ENCODE peak calls at places on chromosomes 12 and 14, in ten cellular contexts. R, H, Q, G, V, O, S, X, W and Z are unnamed samples.

GRCh38 chr12:2606186-2606910 is 188.4 kb upstream of the FKBP4 start:
- DNase-seq in R (no peak), H (no peak), Q (no peak), G (no peak), V (no peak), O (no peak), S (no peak), X (no peak), W (no peak), Z (no peak)

GRCh38 chr14:91947196-91948184 is at the start of gene FBLN5:
- DNase-seq in R (peak), H (peak), Q (peak), G (peak), V (peak), O (peak), S (peak), X (peak), W (peak), Z (peak)

GRCh38 chr14:67514650-67515385 is 18.3 kb upstream of the PLEKHH1 start:
- DNase-seq in R (peak), H (peak), Q (no peak), G (peak), V (peak), O (peak), S (peak), X (peak), W (no peak), Z (peak)

GRCh38 chr12:100346660-100347059 is 10.2 kb upstream of the SLC17A8 start:
- DNase-seq in R (no peak), H (peak), Q (no peak), G (no peak), V (peak), O (no peak), S (no peak), X (no peak), W (no peak), Z (no peak)

GRCh38 chr12:32369202-32369601 is 30.2 kb upstream of the FGD4 start:
- DNase-seq in R (no peak), H (no peak), Q (no peak), G (no peak), V (no peak), O (no peak), S (no peak), X (no peak), W (no peak), Z (no peak)

GRCh38 chr14:43687866-43688265 is 819.2 kb downstream of the FSCB start:
- DNase-seq in R (no peak), H (peak), Q (peak), G (peak), V (peak), O (no peak), S (no peak), X (no peak), W (no peak), Z (no peak)

GRCh38 chr12:12714276-12715001 is 2.7 kb upstream of the CDKN1B start:
- DNase-seq in R (no peak), H (peak), Q (no peak), G (peak), V (no peak), O (peak), S (no peak), X (no peak), W (no peak), Z (peak)

GRCh38 chr14:101817511-101818001 is 56.0 kb downstream of the PPP2R5C start:
- DNase-seq in R (no peak), H (no peak), Q (no peak), G (no peak), V (no peak), O (no peak), S (no peak), X (no peak), W (no peak), Z (no peak)

GRCh38 chr12:28759334-28759733 is 389.7 kb upstream of the FAR2 start:
- DNase-seq in R (no peak), H (peak), Q (no peak), G (peak), V (peak), O (no peak), S (no peak), X (no peak), W (no peak), Z (no peak)

GRCh38 chr12:73935817-73936216 is 601.8 kb upstream of the ATXN7L3B start:
- DNase-seq in R (no peak), H (no peak), Q (no peak), G (no peak), V (no peak), O (no peak), S (no peak), X (no peak), W (no peak), Z (no peak)

GRCh38 chr12:116196752-116197718 is 80.5 kb downstream of the MED13L start:
- DNase-seq in R (peak), H (no peak), Q (no peak), G (no peak), V (peak), O (no peak), S (no peak), X (peak), W (no peak), Z (peak)

GRCh38 chr12:93183940-93184663 is 193.6 kb upstream of the NUDT4 start:
- DNase-seq in R (no peak), H (peak), Q (no peak), G (peak), V (peak), O (no peak), S (peak), X (peak), W (no peak), Z (peak)

GRCh38 chr12:11836282-11836963 is 186.9 kb downstream of the ETV6 start:
- DNase-seq in R (no peak), H (no peak), Q (no peak), G (no peak), V (no peak), O (peak), S (no peak), X (peak), W (no peak), Z (no peak)

GRCh38 chr14:66070542-66071319 is 415.4 kb upstream of the CCDC196 start:
- DNase-seq in R (peak), H (no peak), Q (no peak), G (peak), V (peak), O (peak), S (peak), X (peak), W (no peak), Z (peak)

GRCh38 chr14:39430762-39431415 is 1.3 kb downstream of the FBXO33 start:
- DNase-seq in R (peak), H (no peak), Q (no peak), G (peak), V (no peak), O (no peak), S (no peak), X (no peak), W (no peak), Z (no peak)

GRCh38 chr12:101908395-101908794 is 31.0 kb downstream of the DRAM1 start:
- DNase-seq in R (no peak), H (no peak), Q (no peak), G (no peak), V (no peak), O (peak), S (no peak), X (no peak), W (no peak), Z (no peak)

GRCh38 chr12:79452906-79453305 is 237.9 kb downstream of the PAWR start:
- DNase-seq in R (no peak), H (no peak), Q (no peak), G (no peak), V (no peak), O (no peak), S (peak), X (no peak), W (no peak), Z (no peak)

GRCh38 chr12:23349550-23349949 is 599.9 kb downstream of the SOX5 start:
- DNase-seq in R (no peak), H (no peak), Q (no peak), G (no peak), V (no peak), O (no peak), S (no peak), X (no peak), W (no peak), Z (no peak)

GRCh38 chr14:29741909-29742401 is 185.7 kb downstream of the PRKD1 start:
- DNase-seq in R (no peak), H (peak), Q (no peak), G (peak), V (peak), O (no peak), S (no peak), X (peak), W (no peak), Z (no peak)

DNA sequence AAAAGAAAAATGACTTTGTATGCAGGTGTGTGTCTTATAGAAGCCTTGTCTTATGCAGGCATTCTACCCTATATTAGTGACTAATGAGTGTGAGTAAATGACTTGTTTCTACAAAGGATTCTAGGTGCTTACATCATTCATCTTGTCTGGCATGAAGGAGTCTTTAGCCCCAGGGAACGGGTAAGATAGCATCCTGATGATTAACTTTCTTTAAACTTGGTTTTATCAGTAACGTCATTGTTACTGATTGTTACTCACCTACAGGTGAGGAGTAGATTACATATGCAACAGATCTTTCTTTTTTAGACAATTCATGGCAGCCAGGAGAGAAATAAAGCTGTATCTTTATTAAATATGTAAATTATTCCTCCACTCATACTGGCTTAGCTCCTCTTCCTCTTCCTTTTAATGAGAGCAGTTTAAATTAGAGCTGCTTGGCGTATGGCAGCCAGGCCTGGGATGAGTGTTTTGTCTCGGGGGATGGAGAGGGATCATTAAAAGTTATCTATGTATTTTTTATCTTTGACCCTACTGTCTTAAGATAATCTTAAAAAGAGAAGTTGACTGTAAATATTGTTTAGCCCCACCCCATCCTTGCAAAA is 57.2 kb upstream of the ATP2A2 start:
- DNase-seq in R (no peak), H (peak), Q (no peak), G (peak), V (peak), O (no peak), S (no peak), X (no peak), W (no peak), Z (no peak)
- H3K27ac ChIP-seq in R (peak), H (peak), Q (no peak), G (peak), V (no peak), O (peak), S (peak), X (peak), W (peak), Z (peak)

GRCh38 chr12:17215754-17216153 is 609.8 kb upstream of the LMO3 start:
- DNase-seq in R (no peak), H (no peak), Q (no peak), G (no peak), V (no peak), O (no peak), S (no peak), X (no peak), W (no peak), Z (no peak)
- H3K27ac ChIP-seq in R (no peak), H (no peak), Q (no peak), G (no peak), V (no peak), O (no peak), S (no peak), X (no peak), W (no peak), Z (no peak)

GRCh38 chr14:89137514-89138163 is 279.4 kb downstream of the FOXN3 start:
- DNase-seq in R (peak), H (peak), Q (peak), G (peak), V (peak), O (peak), S (no peak), X (peak), W (peak), Z (peak)
- H3K27ac ChIP-seq in R (no peak), H (no peak), Q (no peak), G (no peak), V (no peak), O (peak), S (no peak), X (no peak), W (no peak), Z (no peak)

GRCh38 chr12:82685721-82686222 is 934 bp upstream of the TMTC2 start:
- DNase-seq in R (peak), H (peak), Q (peak), G (peak), V (peak), O (peak), S (peak), X (peak), W (peak), Z (peak)
- H3K27ac ChIP-seq in R (peak), H (peak), Q (no peak), G (peak), V (peak), O (peak), S (peak), X (peak), W (peak), Z (peak)

GRCh38 chr14:35405304-35405996 is 901 bp upstream of the NFKBIA start:
- DNase-seq in R (no peak), H (no peak), Q (no peak), G (peak), V (no peak), O (no peak), S (peak), X (no peak), W (no peak), Z (peak)

GRCh38 chr14:35406090-35406489 is 1.5 kb upstream of the NFKBIA start:
- DNase-seq in R (no peak), H (no peak), Q (no peak), G (no peak), V (no peak), O (no peak), S (no peak), X (no peak), W (no peak), Z (no peak)

GRCh38 chr14:35404246-35404495 is 378 bp downstream of the NFKBIA start:
- DNase-seq in R (no peak), H (no peak), Q (no peak), G (no peak), V (no peak), O (no peak), S (no peak), X (no peak), W (no peak), Z (no peak)

GRCh38 chr14:35403397-35404245 is 928 bp downstream of the NFKBIA start:
- DNase-seq in R (peak), H (peak), Q (peak), G (peak), V (peak), O (peak), S (peak), X (peak), W (peak), Z (peak)

GRCh38 chr14:35404496-35405303 is at the start of gene NFKBIA:
- DNase-seq in R (peak), H (peak), Q (no peak), G (peak), V (peak), O (peak), S (peak), X (peak), W (peak), Z (peak)
- H3K27ac ChIP-seq in R (peak), H (peak), Q (peak), G (peak), V (peak), O (peak), S (peak), X (peak), W (peak), Z (peak)